ENCODE peak calls at places on chromosomes 11 and 22, in four cellular contexts. J is breast epithelium, O is transverse colon, K is heart right ventricle. B is an unnamed sample.
A peak's percentile ranks its signal among the peaks of the same experiment; 100 is the strongest.

GRCh38 chr11:83014951-83015350 is 56.7 kb downstream of the RAB30 start:
- DNase-seq in K (no peak), J (no peak), O (no peak), B (no peak)

GRCh38 chr11:3208272-3208671 is 10.3 kb downstream of the MRGPRG start:
- DNase-seq in K (no peak), J (no peak), O (no peak), B (no peak)

GRCh38 chr11:70246196-70246595 is 24.3 kb upstream of the PPFIA1 start:
- DNase-seq in K (no peak), O (no peak), J (no peak), B (no peak)

GRCh38 chr11:69293819-69294505 is at the start of gene MYEOV:
- DNase-seq in J (no peak), O (peak; percentile 81), K (no peak), B (no peak)

GRCh38 chr11:34433899-34434298 is 4.8 kb upstream of the CAT start:
- DNase-seq in O (no peak), J (no peak), K (no peak), B (no peak)

GRCh38 chr11:124402326-124402922 is 3.6 kb upstream of the OR8B3 start:
- DNase-seq in J (no peak), K (peak; percentile 67), O (peak; percentile 47), B (peak; percentile 8)

GRCh38 chr11:1310772-1311468 is 1.5 kb upstream of the TOLLIP start:
- DNase-seq in K (no peak), J (no peak), O (no peak), B (no peak)

GRCh38 chr11:5129457-5129877 is 8.7 kb downstream of the OR52A5 start:
- DNase-seq in K (no peak), O (no peak), J (no peak), B (no peak)

DNA sequence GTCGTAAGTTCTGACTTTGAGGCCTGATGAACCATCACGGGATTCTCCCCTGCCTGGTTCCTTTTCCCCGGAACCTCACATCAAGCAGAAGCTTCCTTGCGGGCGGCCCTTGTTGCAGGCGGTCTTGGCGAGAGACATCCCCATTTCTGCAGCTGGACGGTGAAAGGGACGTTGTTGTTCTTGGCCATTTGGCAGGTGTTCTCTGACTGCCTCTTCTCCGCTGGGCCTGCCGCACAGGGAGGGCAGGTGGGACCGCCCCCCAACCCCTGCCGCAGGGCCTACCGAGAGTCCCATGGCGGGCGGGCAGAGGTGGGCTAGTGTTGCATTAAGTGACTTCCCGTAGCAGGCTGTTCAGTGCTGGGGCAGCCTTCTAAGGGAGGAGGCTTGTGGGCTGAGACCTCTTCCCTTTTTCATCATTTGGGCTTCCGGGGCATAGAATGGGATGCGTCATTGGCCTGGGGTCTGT is 26.9 kb upstream of the GRAMD4 start:
- DNase-seq in O (peak; percentile 55), K (no peak), J (no peak), B (no peak)
- H3K27ac ChIP-seq in O (peak overlapping the region; percentile 68), K (peak overlapping the region; percentile 91), J (peak overlapping the region; percentile 38), B (peak overlapping the region; percentile 6)

DNA sequence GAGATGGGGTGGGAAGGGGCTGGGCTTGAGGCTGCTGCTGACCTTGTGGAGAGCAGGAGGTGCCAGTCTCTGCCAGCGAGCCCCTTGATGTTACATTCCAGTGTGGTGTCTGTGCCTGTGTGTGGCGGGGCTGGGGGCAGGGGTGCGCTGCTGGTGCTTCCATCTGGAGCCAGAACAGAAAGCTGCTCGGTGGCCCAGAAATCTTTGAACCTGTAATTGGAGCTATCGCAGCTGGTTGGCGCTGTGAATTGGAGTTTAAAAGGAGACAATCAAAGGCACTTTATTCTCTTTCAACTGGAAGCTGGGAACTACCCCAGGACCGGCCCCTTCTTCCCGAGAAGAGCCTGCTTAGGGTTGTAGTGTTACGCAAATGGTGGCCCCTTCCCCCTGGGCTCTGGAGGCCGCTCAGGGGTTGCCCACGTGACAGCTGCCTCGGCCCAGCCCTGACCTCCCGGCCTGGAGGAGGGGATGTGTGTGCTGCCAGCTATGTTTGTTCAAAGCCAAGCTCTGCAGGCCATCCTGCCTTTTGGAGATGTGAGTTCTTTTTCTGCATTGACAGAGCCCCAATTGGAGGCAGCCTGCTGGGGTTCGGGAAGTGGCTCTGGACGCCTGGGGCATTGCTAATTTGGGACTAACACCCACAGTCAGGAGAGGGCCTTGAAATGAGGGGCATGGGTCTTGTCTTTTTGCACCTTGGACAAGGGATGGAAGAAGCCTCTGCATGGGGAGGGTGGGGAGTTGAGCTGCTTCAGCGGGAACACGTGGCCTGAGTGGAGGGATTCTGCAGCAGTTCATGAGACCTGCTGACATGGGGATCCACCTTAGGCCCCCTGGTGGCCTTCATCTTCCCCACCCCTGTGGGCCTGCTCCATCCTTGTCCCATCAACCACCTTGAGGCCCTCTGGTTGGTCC is 14.0 kb upstream of the ARSA start:
- DNase-seq in J (no peak), O (no peak), K (peak; percentile 41), B (peak; percentile 25)
- H3K27ac ChIP-seq in J (no peak overlapping the region), O (peak overlapping the region; percentile 17), K (peak overlapping the region; percentile 61), B (no peak overlapping the region)

GRCh38 chr11:66329165-66329673 is 7.0 kb downstream of the RIN1 start:
- DNase-seq in K (no peak), J (no peak), O (no peak), B (no peak)
- H3K27ac ChIP-seq in K (no peak overlapping the region), J (peak overlapping the region; percentile 4), O (no peak overlapping the region), B (no peak overlapping the region)

DNA sequence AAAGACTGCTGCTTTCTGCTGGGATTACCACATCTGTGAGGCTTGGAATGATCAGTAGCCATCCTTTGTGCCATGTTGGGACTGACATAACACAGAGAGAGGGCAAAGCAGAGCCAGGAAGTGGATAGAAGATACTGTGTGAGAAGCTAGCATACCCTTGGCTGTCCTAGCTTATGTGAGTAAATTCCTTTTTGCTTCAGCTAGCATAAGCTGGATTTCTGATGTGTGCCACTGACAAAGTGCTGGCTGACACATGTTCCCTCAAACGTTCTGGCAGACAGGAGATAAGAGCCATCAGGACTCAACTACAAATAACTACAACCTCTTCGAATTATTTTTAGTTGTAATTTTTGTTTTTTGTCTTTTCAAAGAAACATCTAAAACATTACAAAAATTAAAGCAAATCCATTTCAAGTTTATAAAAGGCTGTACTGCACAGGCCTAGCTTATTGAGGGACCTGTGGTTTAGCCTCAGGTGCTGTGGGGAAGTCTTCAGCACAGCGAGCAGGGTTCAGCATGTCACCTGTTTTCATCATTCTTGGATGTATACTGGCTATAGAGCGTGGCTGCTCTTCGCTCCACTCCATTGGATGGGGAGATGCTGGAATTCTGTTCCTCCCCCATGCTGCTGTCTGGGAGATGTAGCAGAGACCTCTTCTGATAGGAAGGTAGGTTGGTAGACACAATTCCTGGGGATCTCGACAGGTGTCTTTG is 120.9 kb downstream of the SWAP70 start:
- DNase-seq in K (no peak), J (no peak), O (no peak), B (no peak)
- H3K27ac ChIP-seq in K (peak overlapping the region; percentile 23), J (peak overlapping the region; percentile 38), O (no peak overlapping the region), B (no peak overlapping the region)